ENCODE peak calls at places on chromosomes 16 and 17, in eight cellular contexts. One of them, this sample, is unnamed.

GRCh38 chr17:68759343-68760140 is 158.4 kb upstream of the FAM20A start:
- DNase-seq in EL: peak
- DNase-seq in RCC 7860: peak
- DNase-seq in NCI-H460: peak
- DNase-seq in CD4-positive, alpha-beta memory T cell: no peak
- DNase-seq in testis: peak
- DNase-seq in amygdala: peak
- DNase-seq in iris pigment epithelial cell: peak
- DNase-seq in this sample: peak

GRCh38 chr17:43671075-43671692 is 9.5 kb upstream of the MEOX1 start:
- DNase-seq in CD4-positive, alpha-beta memory T cell: no peak
- DNase-seq in EL: peak
- DNase-seq in amygdala: no peak
- DNase-seq in RCC 7860: no peak
- DNase-seq in iris pigment epithelial cell: no peak
- DNase-seq in NCI-H460: no peak
- DNase-seq in testis: no peak
- DNase-seq in this sample: no peak

GRCh38 chr16:1650131-1650530 is 27.9 kb upstream of the JPT2 start:
- DNase-seq in testis: peak
- DNase-seq in NCI-H460: no peak
- DNase-seq in CD4-positive, alpha-beta memory T cell: no peak
- DNase-seq in EL: no peak
- DNase-seq in amygdala: no peak
- DNase-seq in RCC 7860: no peak
- DNase-seq in iris pigment epithelial cell: no peak
- DNase-seq in this sample: no peak

GRCh38 chr17:75605790-75606189 is 18.2 kb downstream of the MYO15B start:
- DNase-seq in NCI-H460: no peak
- DNase-seq in testis: no peak
- DNase-seq in RCC 7860: no peak
- DNase-seq in iris pigment epithelial cell: no peak
- DNase-seq in EL: no peak
- DNase-seq in amygdala: no peak
- DNase-seq in CD4-positive, alpha-beta memory T cell: no peak
- DNase-seq in this sample: no peak

GRCh38 chr16:8986111-8986510 is 22.4 kb upstream of the USP7 start:
- DNase-seq in iris pigment epithelial cell: no peak
- DNase-seq in RCC 7860: no peak
- DNase-seq in CD4-positive, alpha-beta memory T cell: no peak
- DNase-seq in EL: no peak
- DNase-seq in amygdala: no peak
- DNase-seq in NCI-H460: no peak
- DNase-seq in testis: no peak
- DNase-seq in this sample: no peak

GRCh38 chr17:42928714-42929496 is 28.3 kb downstream of the G6PC1 start:
- DNase-seq in RCC 7860: peak
- DNase-seq in EL: peak
- DNase-seq in testis: peak
- DNase-seq in CD4-positive, alpha-beta memory T cell: no peak
- DNase-seq in NCI-H460: peak
- DNase-seq in iris pigment epithelial cell: peak
- DNase-seq in amygdala: no peak
- DNase-seq in this sample: no peak

GRCh38 chr17:36943250-36944220 is 5.2 kb upstream of the AATF start:
- DNase-seq in EL: no peak
- DNase-seq in testis: no peak
- DNase-seq in RCC 7860: no peak
- DNase-seq in amygdala: no peak
- DNase-seq in CD4-positive, alpha-beta memory T cell: no peak
- DNase-seq in NCI-H460: no peak
- DNase-seq in iris pigment epithelial cell: no peak
- DNase-seq in this sample: no peak

GRCh38 chr17:50129303-50129945 is 536 bp downstream of the SAMD14 start:
- DNase-seq in RCC 7860: no peak
- DNase-seq in EL: peak
- DNase-seq in amygdala: no peak
- DNase-seq in CD4-positive, alpha-beta memory T cell: peak
- DNase-seq in testis: no peak
- DNase-seq in NCI-H460: no peak
- DNase-seq in iris pigment epithelial cell: peak
- DNase-seq in this sample: no peak

GRCh38 chr17:83103200-83103937 is 24.0 kb downstream of the METRNL start:
- DNase-seq in amygdala: no peak
- DNase-seq in testis: peak
- DNase-seq in CD4-positive, alpha-beta memory T cell: peak
- DNase-seq in EL: peak
- DNase-seq in RCC 7860: no peak
- DNase-seq in iris pigment epithelial cell: no peak
- DNase-seq in NCI-H460: peak
- DNase-seq in this sample: no peak

GRCh38 chr16:21026846-21027245 is 123.8 kb downstream of the DNAH3 start:
- DNase-seq in amygdala: no peak
- DNase-seq in EL: peak
- DNase-seq in iris pigment epithelial cell: no peak
- DNase-seq in testis: no peak
- DNase-seq in RCC 7860: no peak
- DNase-seq in NCI-H460: no peak
- DNase-seq in CD4-positive, alpha-beta memory T cell: no peak
- DNase-seq in this sample: no peak

GRCh38 chr16:71846443-71846842 is 667 bp downstream of the ATXN1L start:
- DNase-seq in RCC 7860: no peak
- DNase-seq in iris pigment epithelial cell: peak
- DNase-seq in EL: peak
- DNase-seq in amygdala: no peak
- DNase-seq in NCI-H460: no peak
- DNase-seq in CD4-positive, alpha-beta memory T cell: no peak
- DNase-seq in testis: peak
- DNase-seq in this sample: no peak

GRCh38 chr16:9895817-9896216 is 286.4 kb downstream of the GRIN2A start:
- DNase-seq in EL: no peak
- DNase-seq in testis: no peak
- DNase-seq in RCC 7860: no peak
- DNase-seq in iris pigment epithelial cell: no peak
- DNase-seq in NCI-H460: no peak
- DNase-seq in amygdala: no peak
- DNase-seq in CD4-positive, alpha-beta memory T cell: no peak
- DNase-seq in this sample: no peak

GRCh38 chr16:57134982-57135381 is 42.6 kb downstream of the CPNE2 start:
- DNase-seq in RCC 7860: no peak
- DNase-seq in testis: no peak
- DNase-seq in NCI-H460: no peak
- DNase-seq in EL: no peak
- DNase-seq in amygdala: no peak
- DNase-seq in iris pigment epithelial cell: no peak
- DNase-seq in CD4-positive, alpha-beta memory T cell: no peak
- DNase-seq in this sample: no peak

GRCh38 chr17:3907483-3908216 is 8.6 kb downstream of the P2RX1 start:
- DNase-seq in NCI-H460: peak
- DNase-seq in EL: no peak
- DNase-seq in CD4-positive, alpha-beta memory T cell: peak
- DNase-seq in RCC 7860: no peak
- DNase-seq in amygdala: no peak
- DNase-seq in testis: no peak
- DNase-seq in iris pigment epithelial cell: no peak
- DNase-seq in this sample: no peak

GRCh38 chr17:81306898-81307510 is 11.9 kb upstream of the SLC38A10 start:
- DNase-seq in EL: no peak
- DNase-seq in iris pigment epithelial cell: no peak
- DNase-seq in RCC 7860: no peak
- DNase-seq in amygdala: no peak
- DNase-seq in NCI-H460: no peak
- DNase-seq in CD4-positive, alpha-beta memory T cell: no peak
- DNase-seq in testis: no peak
- DNase-seq in this sample: no peak

GRCh38 chr16:65702707-65703402 is 581.0 kb upstream of the CDH11 start:
- DNase-seq in EL: no peak
- DNase-seq in RCC 7860: no peak
- DNase-seq in CD4-positive, alpha-beta memory T cell: no peak
- DNase-seq in amygdala: no peak
- DNase-seq in testis: no peak
- DNase-seq in iris pigment epithelial cell: peak
- DNase-seq in NCI-H460: no peak
- DNase-seq in this sample: no peak

GRCh38 chr17:78818152-78818846 is 22.3 kb downstream of the USP36 start:
- DNase-seq in amygdala: no peak
- DNase-seq in RCC 7860: no peak
- DNase-seq in EL: no peak
- DNase-seq in iris pigment epithelial cell: no peak
- DNase-seq in NCI-H460: no peak
- DNase-seq in CD4-positive, alpha-beta memory T cell: peak
- DNase-seq in testis: no peak
- DNase-seq in this sample: no peak

GRCh38 chr17:81994593-81995462 is 17.4 kb downstream of the ASPSCR1 start:
- DNase-seq in CD4-positive, alpha-beta memory T cell: no peak
- DNase-seq in EL: no peak
- DNase-seq in amygdala: no peak
- DNase-seq in testis: no peak
- DNase-seq in iris pigment epithelial cell: no peak
- DNase-seq in RCC 7860: no peak
- DNase-seq in NCI-H460: no peak
- DNase-seq in this sample: no peak

GRCh38 chr16:62208934-62209333 is 172.7 kb upstream of the CDH8 start:
- DNase-seq in NCI-H460: no peak
- DNase-seq in amygdala: no peak
- DNase-seq in CD4-positive, alpha-beta memory T cell: no peak
- DNase-seq in iris pigment epithelial cell: no peak
- DNase-seq in RCC 7860: no peak
- DNase-seq in testis: no peak
- DNase-seq in EL: no peak
- DNase-seq in this sample: no peak

GRCh38 chr16:81688182-81688581 is 90.9 kb upstream of the PLCG2 start:
- DNase-seq in testis: no peak
- DNase-seq in RCC 7860: no peak
- DNase-seq in amygdala: no peak
- DNase-seq in CD4-positive, alpha-beta memory T cell: no peak
- DNase-seq in NCI-H460: no peak
- DNase-seq in EL: no peak
- DNase-seq in iris pigment epithelial cell: no peak
- DNase-seq in this sample: no peak

GRCh38 chr17:35210741-35211140 is 16.5 kb upstream of the SLC35G3 start:
- DNase-seq in amygdala: no peak
- DNase-seq in testis: no peak
- DNase-seq in RCC 7860: no peak
- DNase-seq in CD4-positive, alpha-beta memory T cell: no peak
- DNase-seq in iris pigment epithelial cell: no peak
- DNase-seq in NCI-H460: no peak
- DNase-seq in EL: no peak
- DNase-seq in this sample: no peak

GRCh38 chr17:80497726-80498241 is 21.4 kb upstream of the NPTX1 start:
- DNase-seq in EL: no peak
- DNase-seq in CD4-positive, alpha-beta memory T cell: no peak
- DNase-seq in NCI-H460: no peak
- DNase-seq in RCC 7860: no peak
- DNase-seq in testis: no peak
- DNase-seq in amygdala: no peak
- DNase-seq in iris pigment epithelial cell: no peak
- DNase-seq in this sample: no peak

GRCh38 chr17:42107597-42108576 is 4.6 kb downstream of the DHX58 start:
- DNase-seq in CD4-positive, alpha-beta memory T cell: peak
- DNase-seq in NCI-H460: no peak
- DNase-seq in RCC 7860: no peak
- DNase-seq in testis: peak
- DNase-seq in amygdala: no peak
- DNase-seq in EL: peak
- DNase-seq in iris pigment epithelial cell: peak
- DNase-seq in this sample: no peak

GRCh38 chr16:56493131-56493530 is 26.7 kb downstream of the BBS2 start:
- DNase-seq in NCI-H460: no peak
- DNase-seq in EL: peak
- DNase-seq in RCC 7860: no peak
- DNase-seq in testis: no peak
- DNase-seq in iris pigment epithelial cell: peak
- DNase-seq in amygdala: no peak
- DNase-seq in CD4-positive, alpha-beta memory T cell: no peak
- DNase-seq in this sample: no peak